ENCODE peak calls at places on chromosomes 16 and 17, in four cellular contexts. X is K562, F is GM12878, B is SK-N-SH. C is an unnamed sample.

GRCh38 chr16:84647830-84648594 is at the start of gene KLHL36:
- DNase-seq in X (peak), F (no peak), B (peak), C (peak)

GRCh38 chr16:30997887-30998711 is 12.3 kb downstream of the STX1B start:
- DNase-seq in X (no peak), F (no peak), B (no peak), C (peak)

GRCh38 chr16:19521471-19522368 is at the start of gene GDE1:
- DNase-seq in X (peak), F (peak), B (peak), C (peak)

GRCh38 chr16:53061701-53062159 is 6.9 kb downstream of the CHD9 start:
- DNase-seq in X (no peak), F (peak), B (no peak), C (no peak)

GRCh38 chr17:50660042-50660886 is 25.6 kb downstream of the ABCC3 start:
- DNase-seq in X (peak), F (no peak), B (peak), C (peak)

GRCh38 chr17:32523827-32524552 is 37.2 kb downstream of the CDK5R1 start:
- DNase-seq in X (no peak), F (peak), B (no peak), C (no peak)

GRCh38 chr16:64406661-64407267 is 715.1 kb downstream of the CDH11 start:
- DNase-seq in X (no peak), F (no peak), B (no peak), C (no peak)

GRCh38 chr17:74160656-74161500 is 42.6 kb upstream of the RPL38 start:
- DNase-seq in X (no peak), F (no peak), B (no peak), C (no peak)

GRCh38 chr17:16377804-16378400 is 3.0 kb upstream of the UBB start:
- DNase-seq in X (no peak), F (no peak), B (no peak), C (peak)

GRCh38 chr17:69501591-69502468 is 87.3 kb downstream of the MAP2K6 start:
- DNase-seq in X (no peak), F (no peak), B (no peak), C (peak)

GRCh38 chr17:61510237-61510636 is 58.0 kb downstream of the TBX4 start:
- DNase-seq in X (no peak), F (no peak), B (no peak), C (no peak)

GRCh38 chr17:50480142-50480764 is 1.6 kb downstream of the RSAD1 start:
- DNase-seq in X (no peak), F (no peak), B (no peak), C (no peak)

GRCh38 chr16:21167360-21167759 is 8.9 kb downstream of the LDAF1 start:
- DNase-seq in X (no peak), F (no peak), B (no peak), C (peak)

GRCh38 chr16:1310832-1311200 is 1.4 kb downstream of the UBE2I start:
- DNase-seq in X (no peak), F (no peak), B (no peak), C (no peak)

GRCh38 chr17:43570518-43570928 is 24.4 kb upstream of the ETV4 start:
- DNase-seq in X (no peak), F (no peak), B (no peak), C (peak)

GRCh38 chr17:40479754-40480480 is 21.5 kb downstream of the TNS4 start:
- DNase-seq in X (no peak), F (no peak), B (no peak), C (peak)

GRCh38 chr17:61390479-61390791 is 9.2 kb upstream of the TBX2 start:
- DNase-seq in X (no peak), F (no peak), B (no peak), C (no peak)

GRCh38 chr17:48181653-48182052 is 74.1 kb downstream of the SNX11 start:
- DNase-seq in X (no peak), F (no peak), B (no peak), C (peak)

GRCh38 chr17:47897561-47897960 is 1.5 kb downstream of the SP2 start:
- DNase-seq in X (no peak), F (no peak), B (no peak), C (no peak)

GRCh38 chr16:67871256-67871655 is 1.6 kb upstream of the EDC4 start:
- DNase-seq in X (no peak), F (no peak), B (no peak), C (no peak)

GRCh38 chr16:1105888-1106620 is 10.0 kb upstream of the C1QTNF8 start:
- DNase-seq in X (peak), F (no peak), B (peak), C (peak)

GRCh38 chr17:30253316-30253715 is 17.8 kb upstream of the SLC6A4 start:
- DNase-seq in X (no peak), F (no peak), B (no peak), C (no peak)

GRCh38 chr16:89283449-89283848 is 65.9 kb downstream of the ZNF778 start:
- DNase-seq in X (no peak), F (no peak), B (no peak), C (no peak)

GRCh38 chr16:10579965-10580918 is at the start of gene EMP2:
- DNase-seq in X (peak), F (no peak), B (peak), C (peak)

GRCh38 chr17:44688675-44689491 is 693 bp downstream of the CCDC43 start:
- DNase-seq in X (no peak), F (no peak), B (no peak), C (peak)

GRCh38 chr16:57591870-57592485 is 36.5 kb upstream of the ADGRG1 start:
- DNase-seq in X (no peak), F (no peak), B (no peak), C (no peak)
- TF ChIP-seq RCOR1 in X (no peak), F (no peak), B (no peak), C (no peak)

GRCh38 chr17:4593021-4593797 is 8.9 kb downstream of the SMTNL2 start:
- DNase-seq in X (no peak), F (no peak), B (no peak), C (no peak)

GRCh38 chr17:4596636-4597380 is 12.5 kb downstream of the SMTNL2 start:
- DNase-seq in X (no peak), F (no peak), B (no peak), C (no peak)

GRCh38 chr17:4592240-4593005 is 8.1 kb downstream of the SMTNL2 start:
- DNase-seq in X (no peak), F (no peak), B (no peak), C (no peak)

GRCh38 chr17:4591529-4591928 is 7.2 kb downstream of the SMTNL2 start:
- DNase-seq in X (no peak), F (no peak), B (peak), C (peak)

GRCh38 chr17:4594406-4595349 is 10.3 kb downstream of the SMTNL2 start:
- DNase-seq in X (peak), F (no peak), B (peak), C (no peak)
- TF ChIP-seq MAX in X (no peak), F (no peak), B (no peak), C (no peak)

GRCh38 chr17:77528516-77529327 is 388.0 kb downstream of the SEC14L1 start:
- DNase-seq in X (no peak), F (no peak), B (peak), C (no peak)

GRCh38 chr17:77529328-77529650 is 388.5 kb downstream of the SEC14L1 start:
- DNase-seq in X (no peak), F (no peak), B (no peak), C (no peak)

GRCh38 chr17:77530591-77530990 is 389.8 kb downstream of the SEC14L1 start:
- DNase-seq in X (no peak), F (no peak), B (no peak), C (no peak)

GRCh38 chr17:77531641-77532040 is 390.9 kb downstream of the SEC14L1 start:
- DNase-seq in X (no peak), F (no peak), B (no peak), C (no peak)

GRCh38 chr17:77531002-77531401 is 390.2 kb downstream of the SEC14L1 start:
- DNase-seq in X (no peak), F (no peak), B (no peak), C (no peak)
- TF ChIP-seq RCOR1 in X (no peak), F (no peak), B (no peak), C (no peak)

GRCh38 chr17:79046501-79047280 is 22.7 kb downstream of the C1QTNF1 start:
- DNase-seq in X (no peak), F (no peak), B (peak), C (no peak)
- TF ChIP-seq MAX in X (no peak), F (no peak), B (no peak), C (no peak)

GRCh38 chr17:19242323-19242722 is 5.2 kb downstream of the EPN2 start:
- DNase-seq in X (no peak), F (no peak), B (no peak), C (no peak)

GRCh38 chr17:19237389-19238166 is 412 bp downstream of the EPN2 start:
- DNase-seq in X (peak), F (no peak), B (peak), C (peak)

GRCh38 chr17:19242926-19243325 is 5.8 kb downstream of the EPN2 start:
- DNase-seq in X (no peak), F (no peak), B (no peak), C (no peak)

GRCh38 chr17:19238167-19238505 is 970 bp downstream of the EPN2 start:
- DNase-seq in X (no peak), F (no peak), B (peak), C (peak)

DNA sequence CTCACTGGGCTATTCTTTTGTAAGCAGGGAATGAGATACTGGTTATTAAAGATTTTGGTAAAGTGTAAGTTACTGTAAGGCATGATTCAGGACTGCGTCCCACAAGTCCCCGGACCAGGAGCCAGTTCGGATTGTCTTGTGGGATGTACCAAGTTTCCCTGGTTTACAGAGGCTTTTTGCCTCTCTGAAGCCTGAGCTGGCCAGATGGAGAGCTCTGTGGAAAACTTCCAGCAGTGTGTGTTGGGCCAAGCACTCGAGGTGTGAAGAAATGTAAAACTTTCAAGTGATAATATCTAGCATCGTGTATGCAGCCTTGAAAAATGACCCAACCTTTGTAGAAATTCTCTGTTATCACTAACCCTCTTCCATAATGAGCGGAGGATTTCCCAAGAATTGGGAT is 2.4 kb downstream of the EPN2 start:
- DNase-seq in X (no peak), F (no peak), B (no peak), C (no peak)
- TF ChIP-seq RCOR1 in X (no peak), F (no peak), B (no peak), C (no peak)

DNA sequence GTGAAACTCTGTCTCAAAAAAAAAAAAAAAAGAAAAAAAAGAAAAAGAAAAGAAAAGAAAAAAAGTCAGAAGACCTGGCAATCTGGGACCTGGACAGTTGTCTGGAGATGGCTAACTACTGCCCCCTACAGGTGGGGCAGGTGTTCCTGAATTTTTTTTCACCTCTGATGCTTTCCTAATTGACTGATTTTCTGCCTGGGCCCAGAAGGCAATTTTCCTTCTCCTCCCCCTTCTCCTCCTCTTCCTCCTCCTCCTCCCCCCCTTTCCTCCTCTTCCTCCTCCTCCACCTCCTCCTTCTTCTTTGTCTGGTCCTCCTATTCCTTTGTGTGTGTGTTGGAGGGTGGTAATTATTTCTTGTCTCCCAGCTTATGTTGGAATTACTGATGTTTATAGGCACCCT is 26.7 kb downstream of the IRX5 start:
- DNase-seq in X (peak), F (no peak), B (no peak), C (peak)
- TF ChIP-seq MAX in X (no peak), F (no peak), B (no peak), C (no peak)

GRCh38 chr17:82231562-82232321 is 2.9 kb downstream of the SLC16A3 start:
- DNase-seq in X (peak), F (no peak), B (no peak), C (peak)
- TF ChIP-seq RCOR1 in X (no peak), F (no peak), B (no peak), C (no peak)

DNA sequence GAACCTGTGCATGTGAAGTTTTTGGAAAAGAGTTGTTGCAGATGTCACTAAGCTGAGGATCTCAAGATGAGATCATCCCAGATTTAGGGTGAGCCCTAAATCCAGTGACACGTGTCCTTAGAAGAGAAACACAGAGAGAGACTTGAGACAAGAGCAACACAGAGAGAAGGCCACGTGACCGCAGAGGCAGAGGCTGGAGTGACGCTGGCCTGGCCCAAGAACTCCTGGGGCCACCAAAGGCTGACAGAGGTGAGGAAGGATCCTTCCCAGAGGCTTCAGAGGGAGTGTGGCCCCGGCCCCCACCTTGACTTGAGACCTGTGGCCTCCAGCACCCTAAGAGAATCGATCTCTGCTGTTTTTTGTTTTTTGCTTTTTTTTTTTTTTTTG is 12.1 kb upstream of the RHBDF2 start:
- DNase-seq in X (no peak), F (no peak), B (no peak), C (no peak)
- TF ChIP-seq MAX in X (no peak), F (no peak), B (no peak), C (no peak)

DNA sequence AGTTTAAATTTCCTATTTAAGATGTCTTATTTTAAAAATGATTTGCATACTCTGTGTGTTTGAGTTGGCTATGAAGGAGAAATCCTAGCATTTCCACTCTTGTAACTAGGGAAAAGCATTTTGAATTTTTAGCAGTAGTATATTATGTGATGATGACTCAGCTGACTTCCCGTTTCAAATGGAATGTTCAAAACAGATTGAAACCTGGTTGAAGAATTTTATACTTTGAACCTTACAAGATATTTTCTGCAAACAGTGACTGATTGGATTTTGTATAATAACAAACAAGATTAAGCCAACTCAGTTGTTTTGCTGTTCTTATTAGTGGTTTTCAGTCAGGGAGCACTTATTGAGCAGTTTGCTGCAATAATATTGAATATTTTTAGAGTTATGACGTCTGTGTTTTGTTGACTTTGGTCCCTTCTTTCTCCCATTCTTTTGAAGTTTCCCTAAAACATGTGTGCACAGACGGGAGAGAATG is 8.0 kb downstream of the TNRC6A start:
- DNase-seq in X (no peak), F (no peak), B (no peak), C (no peak)
- TF ChIP-seq RCOR1 in X (no peak), F (no peak), B (no peak), C (no peak)

C was measured in A549.